ENCODE peak calls at places on chromosomes 5 and 9, in four cellular contexts. F is GM12878, B is IMR-90, W is mammary epithelial cell. N is an unnamed sample.

GRCh38 chr9:97397220-97397619 is 14.7 kb upstream of the TDRD7 start:
- DNase-seq in F (peak), W (peak), B (no peak), N (no peak)

GRCh38 chr5:31346896-31347557 is 153.5 kb downstream of the CDH6 start:
- DNase-seq in F (no peak), W (peak), B (peak), N (peak)

GRCh38 chr5:149221326-149221725 is 50.3 kb upstream of the AFAP1L1 start:
- DNase-seq in F (no peak), B (peak), W (no peak), N (peak)

GRCh38 chr9:134936021-134936761 is 18.5 kb upstream of the FCN1 start:
- DNase-seq in F (no peak), W (no peak), B (no peak), N (no peak)

GRCh38 chr5:168881427-168882149 is 302.4 kb upstream of the PANK3 start:
- DNase-seq in B (no peak), W (no peak), F (no peak), N (no peak)

GRCh38 chr9:133210609-133211008 is 1.6 kb upstream of the OBP2B start:
- DNase-seq in W (no peak), B (no peak), F (no peak), N (no peak)

GRCh38 chr5:123755587-123756324 is 243.8 kb downstream of the CSNK1G3 start:
- DNase-seq in F (no peak), W (no peak), B (peak), N (peak)

GRCh38 chr5:114782869-114783268 is 386.8 kb downstream of the TRIM36 start:
- DNase-seq in W (no peak), B (no peak), F (no peak), N (no peak)

GRCh38 chr5:10556331-10556807 is 7.5 kb upstream of the ANKRD33B start:
- DNase-seq in F (no peak), B (peak), W (peak), N (peak)

GRCh38 chr9:30012622-30013021 is 2371.8 kb upstream of the ACO1 start:
- DNase-seq in W (no peak), F (no peak), B (no peak), N (no peak)

GRCh38 chr9:109107402-109108240 is 12.1 kb downstream of the TMEM245 start:
- DNase-seq in W (peak), F (no peak), B (peak), N (peak)

GRCh38 chr9:98168952-98169488 is 23.4 kb downstream of the CORO2A start:
- DNase-seq in B (peak), F (peak), W (peak), N (peak)

GRCh38 chr9:133991964-133992779 is at the start of gene VAV2:
- DNase-seq in B (peak), F (no peak), W (peak), N (peak)

GRCh38 chr5:167639213-167639612 is 652.2 kb upstream of the WWC1 start:
- DNase-seq in B (peak), F (no peak), W (no peak), N (peak)

GRCh38 chr9:34547960-34548603 is 25.3 kb upstream of the ENHO start:
- DNase-seq in F (no peak), B (peak), W (peak), N (peak)

GRCh38 chr5:67268233-67269011 is 71.8 kb upstream of the CD180 start:
- DNase-seq in B (peak), F (no peak), W (peak), N (peak)

GRCh38 chr5:133247881-133248642 is 196.2 kb downstream of the HSPA4 start:
- DNase-seq in F (no peak), B (peak), W (no peak), N (no peak)

GRCh38 chr9:112203536-112203935 is 28.4 kb upstream of the SUSD1 start:
- DNase-seq in F (no peak), W (peak), B (peak), N (no peak)

GRCh38 chr5:149747141-149747832 is 17.2 kb downstream of the PPARGC1B start:
- DNase-seq in F (no peak), B (no peak), W (peak), N (no peak)

GRCh38 chr9:2116073-2116472 is 100.9 kb downstream of the SMARCA2 start:
- DNase-seq in B (no peak), F (no peak), W (peak), N (peak)

GRCh38 chr9:21611896-21612295 is 129.8 kb upstream of the IFNE start:
- DNase-seq in F (no peak), W (peak), B (no peak), N (no peak)

GRCh38 chr9:21608200-21608599 is 126.1 kb upstream of the IFNE start:
- DNase-seq in B (no peak), F (no peak), W (no peak), N (no peak)

GRCh38 chr9:21609506-21609905 is 127.4 kb upstream of the IFNE start:
- DNase-seq in B (no peak), F (no peak), W (no peak), N (no peak)

GRCh38 chr9:21605489-21605931 is 123.4 kb upstream of the IFNE start:
- DNase-seq in W (peak), F (no peak), B (peak), N (peak)

DNA sequence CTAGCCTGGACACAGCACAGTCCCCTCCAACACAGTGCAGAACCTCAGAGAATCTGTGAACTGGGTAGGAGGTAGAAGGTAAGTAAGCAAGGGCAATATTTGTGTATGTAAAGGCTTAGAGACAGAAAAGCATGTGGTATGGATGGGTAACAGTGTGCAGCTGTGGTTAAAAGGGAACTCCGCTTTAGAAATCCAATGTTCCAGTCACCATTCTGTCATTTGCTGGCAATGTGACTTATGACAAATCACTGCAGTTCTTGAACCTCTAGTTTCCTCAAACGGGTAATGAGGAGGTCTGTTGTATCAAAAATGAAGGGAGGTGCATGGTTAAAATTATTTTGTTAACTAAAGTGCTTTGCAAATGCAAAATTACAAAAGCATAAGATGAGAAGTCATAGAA is 125.5 kb upstream of the IFNE start:
- DNase-seq in W (no peak), B (no peak), F (no peak), N (no peak)
- H3K9ac ChIP-seq in W (no peak), B (no peak), F (no peak), N (no peak)

DNA sequence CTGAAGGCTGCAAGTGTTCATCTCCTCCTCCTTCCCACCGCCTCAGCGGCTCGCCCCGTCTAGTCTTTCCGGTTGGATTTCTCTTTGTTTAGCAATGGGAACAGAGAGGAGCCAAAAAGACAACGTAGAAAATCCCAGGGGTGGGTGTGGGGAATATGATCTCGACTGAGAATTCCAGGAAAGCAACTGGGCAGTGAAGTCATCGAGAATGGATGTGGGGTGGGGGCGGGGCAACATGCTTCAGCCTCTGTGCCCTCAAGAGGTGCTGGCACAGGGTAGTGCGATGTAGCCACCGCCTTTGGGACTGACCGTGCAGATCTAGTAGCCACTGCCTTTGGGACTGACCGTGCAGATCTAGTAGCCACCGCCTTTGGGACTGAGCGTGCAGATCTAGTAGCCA is 13.0 kb downstream of the MSX2 start:
- DNase-seq in F (no peak), W (no peak), B (peak), N (no peak)
- H3K9ac ChIP-seq in F (no peak), W (no peak), B (no peak), N (no peak)

GRCh38 chr9:127528407-127529251 is 77.3 kb downstream of the LRSAM1 start:
- DNase-seq in F (no peak), W (no peak), B (no peak), N (no peak)
- H3K9ac ChIP-seq in F (no peak), W (no peak), B (no peak), N (peak)

GRCh38 chr9:73149371-73150067 is 2.1 kb upstream of the ANXA1 start:
- DNase-seq in B (peak), F (peak), W (peak), N (peak)

GRCh38 chr9:73152445-73152844 is 780 bp downstream of the ANXA1 start:
- DNase-seq in B (peak), W (no peak), F (no peak), N (peak)

GRCh38 chr9:73146113-73146815 is 5.4 kb upstream of the ANXA1 start:
- DNase-seq in W (no peak), B (no peak), F (no peak), N (no peak)

GRCh38 chr9:73151653-73152382 is at the start of gene ANXA1:
- DNase-seq in W (peak), F (no peak), B (peak), N (peak)

DNA sequence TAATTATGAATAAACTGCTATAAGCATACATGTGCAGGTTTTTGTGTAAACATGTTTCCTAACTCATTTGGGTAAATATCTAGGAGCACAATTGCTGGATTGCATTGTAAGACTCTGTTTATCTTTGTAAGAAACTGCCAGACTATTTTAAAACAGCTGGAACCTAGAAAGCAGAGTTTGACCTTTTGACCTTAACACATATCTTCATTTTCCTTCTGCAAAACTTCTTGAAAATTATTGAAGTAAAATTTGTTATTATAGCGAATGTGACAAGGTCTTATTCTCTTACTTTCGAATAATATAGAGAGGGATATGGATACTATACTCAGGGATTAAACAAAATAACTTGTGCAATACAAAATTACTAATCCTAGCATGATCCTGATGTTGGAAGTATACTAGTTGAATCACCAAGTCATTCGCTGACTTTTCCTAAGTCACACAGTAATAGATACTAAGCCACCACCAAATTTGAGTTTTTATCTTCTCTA is 3.2 kb upstream of the ANXA1 start:
- DNase-seq in B (peak), F (no peak), W (peak), N (peak)
- H3K9ac ChIP-seq in B (no peak), F (no peak), W (peak), N (peak)

GRCh38 chr5:82347213-82347947 is 69.2 kb upstream of the RPS23 start:
- DNase-seq in F (no peak), B (peak), W (no peak), N (peak)

GRCh38 chr5:82341325-82341724 is 63.2 kb upstream of the RPS23 start:
- DNase-seq in W (no peak), B (no peak), F (no peak), N (no peak)

GRCh38 chr5:82346376-82347212 is 68.4 kb upstream of the RPS23 start:
- DNase-seq in W (no peak), F (no peak), B (no peak), N (no peak)

GRCh38 chr5:82348749-82349148 is 70.6 kb upstream of the RPS23 start:
- DNase-seq in F (no peak), B (no peak), W (no peak), N (peak)

GRCh38 chr5:82345108-82345507 is 67.0 kb upstream of the RPS23 start:
- DNase-seq in W (no peak), B (no peak), F (no peak), N (no peak)
- H3K9ac ChIP-seq in W (no peak), B (no peak), F (no peak), N (no peak)

GRCh38 chr5:52119768-52120167 is 667.9 kb upstream of the ITGA1 start:
- DNase-seq in B (no peak), W (no peak), F (no peak), N (no peak)
- H3K9ac ChIP-seq in B (no peak), W (no peak), F (no peak), N (no peak)

GRCh38 chr9:136526625-136527066 is 19.2 kb downstream of the NOTCH1 start:
- DNase-seq in B (no peak), F (no peak), W (no peak), N (no peak)

GRCh38 chr9:136529516-136530471 is 16.1 kb downstream of the NOTCH1 start:
- DNase-seq in B (no peak), F (no peak), W (no peak), N (no peak)

GRCh38 chr9:136527131-136527530 is 18.7 kb downstream of the NOTCH1 start:
- DNase-seq in F (no peak), B (no peak), W (no peak), N (no peak)

GRCh38 chr9:136528716-136529341 is 17.0 kb downstream of the NOTCH1 start:
- DNase-seq in F (no peak), W (no peak), B (no peak), N (no peak)

DNA sequence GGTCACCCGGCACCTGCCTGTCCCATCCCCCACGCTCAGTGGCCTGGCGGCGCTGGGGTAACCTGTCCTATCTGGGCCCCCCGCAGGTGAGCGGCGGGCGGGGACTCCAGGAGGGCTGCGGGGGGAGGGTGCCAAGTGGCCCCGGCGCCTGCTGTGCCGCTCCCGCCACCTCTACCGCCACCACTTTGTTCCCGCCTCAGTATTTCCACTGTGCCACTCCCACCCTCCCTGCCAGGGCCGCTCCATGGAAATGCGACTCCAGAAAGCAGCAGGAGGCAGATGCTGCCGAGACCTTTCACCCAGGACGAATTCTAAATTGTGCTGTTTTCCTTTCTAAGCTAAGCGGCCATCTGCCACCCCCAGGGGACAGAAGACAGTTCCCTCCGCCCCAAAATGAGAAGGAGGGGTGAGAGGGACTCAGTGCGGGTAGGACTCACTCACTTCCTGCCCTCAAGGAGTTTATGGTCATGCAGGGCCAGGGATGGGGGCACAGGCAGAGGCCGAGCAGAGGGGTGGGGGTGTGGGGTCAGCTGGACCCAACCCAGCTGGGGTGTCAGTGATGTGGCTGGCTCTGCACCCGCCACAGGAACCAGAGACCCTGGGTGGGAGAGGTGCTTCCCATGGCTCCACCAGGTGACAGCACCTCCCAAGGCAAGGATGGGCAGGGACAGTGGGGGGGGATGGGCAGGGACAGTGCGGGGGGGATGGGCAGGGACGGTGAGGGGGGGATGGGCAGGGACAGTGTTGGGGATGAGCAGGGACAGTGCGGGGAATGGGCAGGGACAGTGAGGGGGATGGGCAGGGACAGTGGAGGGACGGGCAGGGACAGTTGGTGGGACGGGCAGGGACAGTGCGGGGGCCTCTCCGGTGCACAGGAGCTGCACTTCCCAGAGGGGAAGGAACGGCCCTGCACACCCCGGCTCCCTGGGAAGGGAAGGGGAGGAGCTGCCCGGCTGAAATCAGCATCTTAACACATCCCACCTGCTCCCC is 17.8 kb downstream of the NOTCH1 start:
- DNase-seq in W (no peak), B (no peak), F (no peak), N (peak)
- H3K9ac ChIP-seq in W (no peak), B (no peak), F (no peak), N (no peak)

GRCh38 chr9:126423022-126423708 is 96.5 kb downstream of the MVB12B start:
- DNase-seq in W (no peak), F (no peak), B (no peak), N (no peak)
- H3K9ac ChIP-seq in W (no peak), F (no peak), B (no peak), N (no peak)

GRCh38 chr5:59770953-59771352 is 122.6 kb downstream of the PDE4D start:
- DNase-seq in F (no peak), B (no peak), W (no peak), N (no peak)

GRCh38 chr5:59767753-59768159 is 125.8 kb downstream of the PDE4D start:
- DNase-seq in F (no peak), B (no peak), W (peak), N (no peak)

GRCh38 chr5:59768204-59769040 is 125.1 kb downstream of the PDE4D start:
- DNase-seq in B (peak), W (peak), F (no peak), N (peak)

GRCh38 chr5:59769832-59770231 is 123.7 kb downstream of the PDE4D start:
- DNase-seq in B (no peak), W (no peak), F (no peak), N (no peak)

GRCh38 chr5:59769041-59769360 is 124.5 kb downstream of the PDE4D start:
- DNase-seq in F (no peak), W (no peak), B (no peak), N (no peak)
- H3K9ac ChIP-seq in F (no peak), W (peak), B (no peak), N (peak)